ENCODE peak calls at places on chromosomes 1 and 21, in ten cellular contexts. V, W, Q, Y, H, X, O, C, S and J are unnamed samples.
A peak's percentile ranks its signal among the peaks of the same experiment; 100 is the strongest.

GRCh38 chr1:108831225-108831624 is 25.7 kb downstream of the AKNAD1 start:
- DNase-seq in X (no peak), V (no peak), Q (no peak), O (peak; percentile 67), C (peak; percentile 67), H (no peak), S (peak; percentile 93), Y (no peak), W (no peak), J (peak; percentile 65)

GRCh38 chr1:24745711-24746582 is 700 bp downstream of the CLIC4 start:
- DNase-seq in S (peak; percentile 88), H (peak; percentile 54), C (peak; percentile 63), O (peak; percentile 86), Y (no peak), W (no peak), Q (no peak), V (no peak), X (peak; percentile 71), J (peak; percentile 62)

GRCh38 chr1:202954057-202954745 is 3.9 kb downstream of the ADIPOR1 start:
- DNase-seq in X (no peak), S (no peak), C (no peak), Q (no peak), H (no peak), W (no peak), Y (no peak), V (no peak), O (no peak), J (no peak)

GRCh38 chr1:67135354-67135753 is 584 bp upstream of the C1orf141 start:
- DNase-seq in C (peak; percentile 82), Q (peak; percentile 26), Y (no peak), S (peak; percentile 88), H (no peak), V (no peak), W (no peak), O (peak; percentile 91), X (no peak), J (peak; percentile 84)

GRCh38 chr21:27047331-27048314 is 80.7 kb upstream of the ADAMTS5 start:
- DNase-seq in S (peak; percentile 89), W (no peak), C (peak; percentile 31), Q (peak; percentile 55), O (peak; percentile 83), H (no peak), Y (no peak), X (no peak), V (no peak), J (no peak)

GRCh38 chr1:156146749-156147405 is 6.5 kb upstream of the SEMA4A start:
- DNase-seq in Y (no peak), C (no peak), H (no peak), W (no peak), X (no peak), O (peak; percentile 39), V (no peak), S (peak; percentile 68), Q (no peak), J (no peak)

GRCh38 chr21:44939532-44940115 is at the start of gene SLX9:
- DNase-seq in O (peak; percentile 90), S (peak; percentile 73), X (peak; percentile 97), C (peak; percentile 74), V (peak; percentile 48), Y (peak; percentile 89), H (peak; percentile 75), Q (no peak), W (peak; percentile 89), J (peak; percentile 57)

GRCh38 chr1:36851087-36851486 is 183.2 kb downstream of the GRIK3 start:
- DNase-seq in S (no peak), C (no peak), X (no peak), V (no peak), O (no peak), Y (no peak), H (no peak), Q (no peak), W (no peak), J (no peak)

GRCh38 chr1:167479331-167479979 is 38.9 kb downstream of the CD247 start:
- DNase-seq in X (no peak), Q (no peak), S (no peak), O (no peak), C (no peak), Y (no peak), V (no peak), W (no peak), H (no peak), J (no peak)

GRCh38 chr1:85200367-85200869 is 398 bp downstream of the SYDE2 start:
- DNase-seq in H (peak; percentile 56), Y (peak; percentile 23), W (peak; percentile 63), Q (no peak), V (no peak), C (peak; percentile 11), O (peak; percentile 48), S (peak; percentile 39), X (no peak), J (no peak)

GRCh38 chr1:11301593-11301992 is 28.6 kb downstream of the UBIAD1 start:
- DNase-seq in H (no peak), O (no peak), S (no peak), C (no peak), Y (no peak), V (no peak), X (no peak), Q (no peak), W (no peak), J (no peak)

GRCh38 chr1:155301342-155301841 is at the start of gene PKLR:
- DNase-seq in C (no peak), Q (no peak), S (no peak), X (peak; percentile 76), H (no peak), Y (no peak), O (no peak), V (no peak), W (no peak), J (no peak)

GRCh38 chr1:65050735-65051134 is 84.4 kb upstream of the JAK1 start:
- DNase-seq in Y (no peak), S (no peak), X (no peak), C (no peak), H (no peak), W (no peak), Q (no peak), O (no peak), V (no peak), J (no peak)

GRCh38 chr1:6614019-6614952 is 755 bp downstream of the PHF13 start:
- DNase-seq in C (peak; percentile 27), X (peak; percentile 95), H (peak; percentile 58), W (peak; percentile 65), V (no peak), O (peak; percentile 81), Y (no peak), S (peak; percentile 41), Q (no peak), J (no peak)

GRCh38 chr1:226350504-226350865 is 41.5 kb upstream of the LIN9 start:
- DNase-seq in S (no peak), O (no peak), W (no peak), Q (no peak), X (no peak), Y (no peak), H (no peak), C (no peak), V (no peak), J (no peak)

GRCh38 chr1:226351709-226352108 is 42.7 kb upstream of the LIN9 start:
- DNase-seq in C (no peak), S (no peak), H (no peak), X (no peak), O (no peak), W (no peak), Y (no peak), V (no peak), Q (no peak), J (no peak)

GRCh38 chr1:226355679-226356583 is 47.0 kb upstream of the LIN9 start:
- DNase-seq in C (no peak), Y (no peak), Q (no peak), H (no peak), W (no peak), S (peak; percentile 9), V (no peak), X (no peak), O (no peak), J (no peak)

GRCh38 chr1:226355016-226355415 is 46.1 kb upstream of the LIN9 start:
- DNase-seq in V (no peak), H (no peak), Q (no peak), X (no peak), S (no peak), W (no peak), Y (no peak), O (no peak), C (no peak), J (no peak)

DNA sequence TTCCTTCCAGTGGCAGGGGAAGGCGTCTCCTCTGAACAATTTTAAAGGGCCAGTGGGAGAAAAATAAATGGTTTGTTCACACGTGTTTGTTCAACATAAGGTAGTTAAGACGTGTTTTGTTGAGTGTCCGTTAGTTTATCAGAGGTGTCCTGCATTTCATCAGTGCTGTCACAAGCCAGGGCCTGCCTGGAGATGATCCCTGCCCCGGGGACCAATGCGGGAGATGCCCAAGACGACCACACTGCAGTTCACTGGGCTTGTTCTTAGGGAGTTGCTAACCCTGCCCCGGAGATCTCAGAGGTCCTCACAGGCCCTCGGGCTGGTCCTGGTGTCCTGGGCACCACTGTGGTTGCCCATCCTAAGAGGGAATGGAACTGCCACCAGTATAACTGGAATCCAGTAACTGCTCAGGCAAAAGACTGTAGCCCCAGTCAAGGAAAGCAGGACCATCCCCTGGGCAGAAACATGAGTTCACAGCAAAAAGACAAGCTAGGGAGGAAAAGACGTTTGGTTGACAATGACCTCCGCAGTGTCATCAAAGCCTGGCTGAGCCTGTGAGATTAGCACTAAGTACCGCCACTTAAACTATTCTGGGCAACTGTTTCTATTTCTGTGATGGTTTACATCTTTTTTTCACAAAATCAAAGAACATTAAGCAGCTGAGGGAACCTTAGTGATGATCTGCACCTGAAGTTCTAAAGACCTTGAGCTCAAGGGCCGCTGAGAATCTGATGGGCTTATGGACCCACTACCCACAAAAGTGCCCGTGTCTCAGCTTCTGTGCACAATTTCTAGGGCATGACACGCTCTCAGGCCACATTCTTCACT is 44.9 kb upstream of the LIN9 start:
- DNase-seq in C (no peak), W (no peak), V (no peak), H (no peak), S (no peak), Q (no peak), O (no peak), X (no peak), Y (no peak), J (no peak)
- H3K9ac ChIP-seq in C (no peak overlapping the region), W (no peak overlapping the region), V (no peak overlapping the region), H (no peak overlapping the region), S (no peak overlapping the region), Q (no peak overlapping the region), O (no peak overlapping the region), X (no peak overlapping the region), Y (no peak overlapping the region), J (no peak overlapping the region)

GRCh38 chr1:209885403-209886218 is 52.4 kb upstream of the SYT14 start:
- DNase-seq in O (no peak), W (no peak), Y (no peak), H (no peak), V (no peak), X (no peak), S (no peak), C (peak; percentile 69), Q (no peak), J (peak; percentile 64)
- H3K9ac ChIP-seq in O (no peak overlapping the region), W (no peak overlapping the region), Y (no peak overlapping the region), H (no peak overlapping the region), V (no peak overlapping the region), X (no peak overlapping the region), S (no peak overlapping the region), C (no peak overlapping the region), Q (no peak overlapping the region), J (peak overlapping the region; percentile 59)

GRCh38 chr1:226631229-226632000 is 82.9 kb downstream of the STUM start:
- DNase-seq in Y (no peak), C (no peak), S (no peak), V (no peak), H (no peak), W (no peak), O (no peak), Q (no peak), X (no peak), J (no peak)
- H3K9ac ChIP-seq in Y (no peak overlapping the region), C (no peak overlapping the region), S (no peak overlapping the region), V (no peak overlapping the region), H (no peak overlapping the region), W (no peak overlapping the region), O (no peak overlapping the region), Q (no peak overlapping the region), X (no peak overlapping the region), J (no peak overlapping the region)

GRCh38 chr1:23114424-23115079 is 54.1 kb downstream of the LUZP1 start:
- DNase-seq in W (no peak), H (no peak), S (no peak), Y (no peak), V (no peak), C (peak; percentile 55), Q (no peak), O (peak; percentile 30), X (no peak), J (no peak)
- H3K9ac ChIP-seq in W (no peak overlapping the region), H (no peak overlapping the region), S (peak overlapping the region; percentile 56), Y (no peak overlapping the region), V (no peak overlapping the region), C (no peak overlapping the region), Q (no peak overlapping the region), O (no peak overlapping the region), X (peak overlapping the region; percentile 53), J (peak overlapping the region; percentile 0)